ENCODE peak calls at places on chromosomes 11 and 22, in nine cellular contexts. G is NCI-H1105 treated with DMSO at 0.1 percent for 48 hours; J is A549; E is activated naive CD8-positive, alpha-beta T cell treated with anti-CD3 and anti-CD28 coated beads for 36 hours; U is activated T-cell treated with anti-CD3 and anti-CD28 coated beads, Interleukin-2, amount 50 U/mL, for 24 hours; K is naive thymus-derived CD8-positive, alpha-beta T cell; Y is GM23248; S is nephron progenitor cell; W is erythroblast. Q is an unnamed sample.

GRCh38 chr11:67698247-67698646 is 23.8 kb upstream of the ALDH3B2 start:
- DNase-seq in G (no peak), J (peak; percentile 72), E (peak; percentile 22), U (no peak), K (no peak), Y (peak; percentile 24), S (no peak), W (no peak), Q (no peak)

GRCh38 chr11:76218449-76219206 is 12.3 kb upstream of the WNT11 start:
- DNase-seq in G (no peak), J (no peak), E (no peak), U (no peak), K (no peak), Y (no peak), S (no peak), W (no peak), Q (no peak)

GRCh38 chr22:23020659-23021293 is 49.5 kb upstream of the GNAZ start:
- DNase-seq in G (no peak), J (no peak), E (no peak), U (no peak), K (no peak), Y (no peak), S (no peak), W (no peak), Q (no peak)

GRCh38 chr11:99960536-99960935 is 726.6 kb upstream of the ARHGAP42 start:
- DNase-seq in G (no peak), J (no peak), E (no peak), U (no peak), K (no peak), Y (no peak), S (no peak), W (no peak), Q (no peak)

GRCh38 chr22:30277547-30278344 is 11.1 kb upstream of the OSM start:
- DNase-seq in G (no peak), J (no peak), E (no peak), U (no peak), K (no peak), Y (peak; percentile 82), S (no peak), W (no peak), Q (no peak)

GRCh38 chr22:45321827-45322226 is 12.1 kb downstream of the FAM118A start:
- DNase-seq in G (no peak), J (no peak), E (no peak), U (no peak), K (no peak), Y (no peak), S (no peak), W (no peak), Q (no peak)

GRCh38 chr11:78588517-78588916 is 13.9 kb upstream of the NARS2 start:
- DNase-seq in G (no peak), J (no peak), E (no peak), U (no peak), K (no peak), Y (no peak), S (no peak), W (no peak), Q (no peak)

GRCh38 chr11:3840289-3840869 is 380 bp downstream of the RHOG start:
- DNase-seq in G (peak; percentile 36), J (no peak), E (peak; percentile 44), U (no peak), K (peak; percentile 54), Y (peak; percentile 38), S (peak; percentile 80), W (peak; percentile 83), Q (no peak)

GRCh38 chr22:37328017-37328416 is 45.7 kb downstream of the CYTH4 start:
- DNase-seq in G (no peak), J (peak; percentile 67), E (no peak), U (no peak), K (no peak), Y (peak; percentile 91), S (no peak), W (no peak), Q (no peak)

GRCh38 chr11:93524173-93524536 is 19.0 kb downstream of the SMCO4 start:
- DNase-seq in G (no peak), J (no peak), E (no peak), U (no peak), K (no peak), Y (no peak), S (no peak), W (no peak), Q (no peak)

GRCh38 chr11:114972105-114972504 is 293.8 kb downstream of the NXPE2 start:
- DNase-seq in G (no peak), J (no peak), E (no peak), U (no peak), K (no peak), Y (no peak), S (no peak), W (no peak), Q (no peak)

GRCh38 chr22:37607912-37608476 is 640 bp upstream of the GGA1 start:
- DNase-seq in G (peak; percentile 45), J (no peak), E (no peak), U (no peak), K (no peak), Y (no peak), S (no peak), W (no peak), Q (no peak)

GRCh38 chr11:35033011-35033410 is 106.0 kb upstream of the CD44 start:
- DNase-seq in G (no peak), J (no peak), E (no peak), U (no peak), K (no peak), Y (no peak), S (no peak), W (no peak), Q (no peak)

GRCh38 chr11:35087648-35088047 is 51.3 kb upstream of the CD44 start:
- DNase-seq in G (no peak), J (no peak), E (no peak), U (no peak), K (no peak), Y (peak; percentile 24), S (no peak), W (no peak), Q (peak; percentile 9)

GRCh38 chr22:23066200-23067022 is 3.9 kb upstream of the GNAZ start:
- DNase-seq in G (no peak), J (no peak), E (no peak), U (peak; percentile 23), K (no peak), Y (no peak), S (no peak), W (no peak), Q (peak; percentile 91)

GRCh38 chr22:43862074-43862881 is at the start of gene SULT4A1:
- DNase-seq in G (peak; percentile 43), J (no peak), E (peak; percentile 11), U (no peak), K (no peak), Y (peak; percentile 46), S (peak; percentile 73), W (peak; percentile 48), Q (no peak)

GRCh38 chr22:48500481-48501230 is 1327.0 kb downstream of the BRD1 start:
- DNase-seq in G (no peak), J (no peak), E (no peak), U (no peak), K (no peak), Y (peak; percentile 16), S (no peak), W (no peak), Q (no peak)

GRCh38 chr22:37187891-37188761 is at the start of gene C1QTNF6:
- DNase-seq in G (no peak), J (peak; percentile 54), E (no peak), U (no peak), K (no peak), Y (peak; percentile 43), S (peak; percentile 58), W (no peak), Q (no peak)

GRCh38 chr11:79438631-79439429 is 2.0 kb downstream of the TENM4 start:
- DNase-seq in G (peak; percentile 63), J (no peak), E (no peak), U (no peak), K (no peak), Y (peak; percentile 50), S (peak; percentile 22), W (no peak), Q (no peak)

GRCh38 chr11:57325735-57326048 is 940 bp upstream of the TNKS1BP1 start:
- DNase-seq in G (no peak), J (peak; percentile 37), E (no peak), U (no peak), K (no peak), Y (no peak), S (no peak), W (no peak), Q (no peak)

GRCh38 chr11:75565221-75565814 is 3.3 kb downstream of the SERPINH1 start:
- DNase-seq in G (no peak), J (peak; percentile 38), E (no peak), U (no peak), K (no peak), Y (peak; percentile 95), S (no peak), W (no peak), Q (no peak)

GRCh38 chr22:44186121-44186510 is 5.4 kb downstream of the PARVG start:
- DNase-seq in G (no peak), J (no peak), E (no peak), U (no peak), K (no peak), Y (no peak), S (no peak), W (no peak), Q (no peak)

GRCh38 chr22:49021097-49021925 is 806.4 kb downstream of the BRD1 start:
- DNase-seq in G (no peak), J (no peak), E (no peak), U (no peak), K (no peak), Y (no peak), S (no peak), W (no peak), Q (no peak)

GRCh38 chr11:120061761-120062560 is 76.0 kb downstream of the TRIM29 start:
- DNase-seq in G (no peak), J (no peak), E (no peak), U (no peak), K (no peak), Y (peak; percentile 59), S (peak; percentile 74), W (no peak), Q (peak; percentile 72)

GRCh38 chr11:336666-337002 is 16.0 kb upstream of the IFITM3 start:
- DNase-seq in G (no peak), J (no peak), E (no peak), U (peak; percentile 17), K (no peak), Y (no peak), S (no peak), W (no peak), Q (no peak)

GRCh38 chr11:76610871-76611475 is 59.6 kb downstream of the LRRC32 start:
- DNase-seq in G (peak; percentile 74), J (no peak), E (no peak), U (no peak), K (no peak), Y (no peak), S (peak; percentile 33), W (no peak), Q (no peak)

GRCh38 chr22:28953976-28954880 is 70.9 kb downstream of the ZNRF3 start:
- DNase-seq in G (no peak), J (no peak), E (no peak), U (no peak), K (no peak), Y (no peak), S (no peak), W (no peak), Q (no peak)

GRCh38 chr11:119664701-119665420 is 64.1 kb downstream of the NECTIN1 start:
- DNase-seq in G (no peak), J (no peak), E (no peak), U (no peak), K (no peak), Y (no peak), S (no peak), W (no peak), Q (no peak)

GRCh38 chr22:44523981-44524759 is 26.1 kb upstream of the RTL6 start:
- DNase-seq in G (no peak), J (no peak), E (no peak), U (peak; percentile 22), K (no peak), Y (peak; percentile 97), S (no peak), W (no peak), Q (no peak)

Q was measured in vagina.